ENCODE peak calls at places on chromosome 14, in five cellular contexts. P, I, U, F and J are unnamed samples.

GRCh38 chr14:33617154-33617553 is 333.7 kb downstream of the EGLN3 start:
- DNase-seq in P (peak; percentile 28), I (no peak), U (no peak), F (no peak), J (no peak)

GRCh38 chr14:47277703-47278102 is 397.7 kb downstream of the MDGA2 start:
- DNase-seq in P (no peak), I (no peak), U (no peak), F (no peak), J (no peak)

GRCh38 chr14:45177081-45177480 is 41.4 kb downstream of the FANCM start:
- DNase-seq in P (peak; percentile 86), I (no peak), U (no peak), F (no peak), J (no peak)

GRCh38 chr14:100910888-100911664 is 7.6 kb upstream of the RTL1 start:
- DNase-seq in P (no peak), I (no peak), U (no peak), F (no peak), J (no peak)

GRCh38 chr14:92607702-92608429 is 94.3 kb downstream of the RIN3 start:
- DNase-seq in P (peak; percentile 89), I (no peak), U (no peak), F (no peak), J (no peak)

GRCh38 chr14:22471545-22472121 is 117.4 kb downstream of the DAD1 start:
- DNase-seq in P (peak; percentile 32), I (no peak), U (no peak), F (peak; percentile 14), J (peak; percentile 79)

GRCh38 chr14:105858676-105859025 is 332.3 kb downstream of the TMEM121 start:
- DNase-seq in P (no peak), I (no peak), U (no peak), F (no peak), J (no peak)

GRCh38 chr14:84520711-84521338 is 1009.1 kb upstream of the FLRT2 start:
- DNase-seq in P (peak; percentile 5), I (no peak), U (no peak), F (no peak), J (no peak)

GRCh38 chr14:29629839-29630238 is 297.8 kb downstream of the PRKD1 start:
- DNase-seq in P (no peak), I (no peak), U (no peak), F (no peak), J (no peak)

GRCh38 chr14:99968156-99968920 is 96.9 kb upstream of the EVL start:
- DNase-seq in P (peak; percentile 92), I (no peak), U (no peak), F (no peak), J (no peak)

GRCh38 chr14:95514131-95515079 is 2.0 kb downstream of the SYNE3 start:
- DNase-seq in P (no peak), I (no peak), U (no peak), F (no peak), J (peak; percentile 57)

GRCh38 chr14:94770251-94770749 is 387 bp upstream of the GSC start:
- DNase-seq in P (peak; percentile 20), I (no peak), U (no peak), F (no peak), J (no peak)

GRCh38 chr14:32560213-32560857 is 231.2 kb downstream of the AKAP6 start:
- DNase-seq in P (peak; percentile 82), I (no peak), U (no peak), F (peak; percentile 60), J (peak; percentile 63)

GRCh38 chr14:91113829-91114078 is at the start of gene DGLUCY:
- DNase-seq in P (peak; percentile 75), I (no peak), U (peak; percentile 91), F (peak; percentile 71), J (peak; percentile 76)

GRCh38 chr14:79916281-79916680 is 295.0 kb downstream of the DIO2 start:
- DNase-seq in P (no peak), I (no peak), U (no peak), F (no peak), J (no peak)

GRCh38 chr14:63555572-63555971 is 12.4 kb upstream of the PPP2R5E start:
- DNase-seq in P (no peak), I (no peak), U (no peak), F (no peak), J (no peak)

GRCh38 chr14:53306926-53307325 is 153.8 kb upstream of the DDHD1 start:
- DNase-seq in P (peak; percentile 71), I (no peak), U (no peak), F (no peak), J (peak; percentile 9)
- H3K4me3 ChIP-seq in P (no peak overlapping the region), I (no peak overlapping the region), U (peak overlapping the region; percentile 57), F (no peak overlapping the region), J (no peak overlapping the region)

DNA sequence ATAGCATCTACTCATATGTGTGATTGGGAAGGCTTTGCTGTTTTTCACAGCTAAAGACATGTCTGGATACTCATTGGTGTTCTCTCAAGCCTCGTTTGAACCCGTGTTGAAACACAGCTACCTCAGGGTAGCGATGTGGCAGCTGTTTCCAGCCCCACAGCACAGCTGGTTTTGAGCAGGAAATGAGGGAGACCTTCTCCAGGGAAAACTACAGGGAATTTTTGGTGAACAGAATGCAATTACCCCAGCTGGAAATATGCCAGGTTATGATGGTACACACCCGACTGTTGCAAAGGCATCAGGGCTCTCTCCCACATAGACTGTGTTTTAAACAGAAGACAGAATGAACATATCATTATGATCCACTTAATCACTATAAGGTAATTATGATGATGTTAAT is 828.9 kb downstream of the VRK1 start:
- DNase-seq in P (no peak), I (no peak), U (no peak), F (no peak), J (no peak)
- TF ChIP-seq CTCF in P (no peak), I (no peak), U (no peak), F (no peak), J (no peak)

GRCh38 chr14:60332869-60333268 is 83.8 kb downstream of the PPM1A start:
- DNase-seq in P (no peak), I (no peak), U (no peak), F (no peak), J (no peak)

GRCh38 chr14:60332046-60332399 is 83.0 kb downstream of the PPM1A start:
- DNase-seq in P (no peak), I (no peak), U (no peak), F (no peak), J (no peak)

GRCh38 chr14:60328588-60328987 is 79.6 kb downstream of the PPM1A start:
- DNase-seq in P (no peak), I (no peak), U (no peak), F (no peak), J (no peak)

GRCh38 chr14:60327447-60328331 is 78.7 kb downstream of the PPM1A start:
- DNase-seq in P (peak; percentile 20), I (no peak), U (peak; percentile 29), F (peak; percentile 7), J (peak; percentile 75)

DNA sequence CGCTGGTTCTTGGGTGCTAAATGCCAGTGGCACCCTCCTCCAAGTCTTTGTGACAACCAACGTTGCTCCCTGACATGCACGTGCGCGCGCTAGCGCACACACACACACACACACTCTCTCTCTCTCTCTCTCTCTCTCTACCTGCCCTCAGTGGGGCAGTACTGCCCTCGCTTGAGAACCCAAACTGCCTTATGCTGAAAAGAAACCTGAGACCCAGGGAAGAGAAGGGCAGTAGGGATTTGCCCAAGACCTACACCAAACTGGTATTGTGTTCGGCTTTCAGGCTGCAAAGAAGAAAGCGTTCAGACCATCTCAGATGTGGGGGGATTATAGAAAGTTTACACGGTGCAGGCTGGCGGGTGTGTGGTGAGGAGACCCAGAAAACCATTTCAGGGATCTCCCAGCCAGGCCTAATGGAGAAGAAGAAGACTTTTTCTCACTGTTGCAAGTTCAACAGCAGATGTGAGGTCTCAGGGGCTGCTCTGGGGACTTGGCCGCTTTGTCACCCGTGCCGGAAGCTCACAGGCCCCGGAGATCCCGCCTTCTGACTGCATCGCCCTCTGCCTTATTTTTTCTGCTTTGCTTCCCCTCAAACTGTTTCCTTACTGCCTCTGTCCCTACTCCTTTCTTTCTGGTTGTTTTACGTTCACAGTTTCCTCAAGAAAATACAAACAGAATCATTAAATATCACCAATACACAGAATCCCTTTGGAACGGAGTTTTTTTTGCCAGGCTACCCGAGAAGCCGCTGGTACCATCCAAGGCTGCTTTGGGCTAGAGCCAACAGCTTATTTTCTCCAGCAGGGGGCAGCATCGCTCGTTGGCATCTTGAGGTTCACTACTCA is 82.4 kb downstream of the PPM1A start:
- DNase-seq in P (peak; percentile 37), I (no peak), U (peak; percentile 50), F (peak; percentile 26), J (peak; percentile 81)
- TF ChIP-seq POLR2A in P (no peak), I (no peak), U (no peak), F (no peak), J (peak; percentile 76)

GRCh38 chr14:60508707-60509437 is at the start of gene SIX6:
- DNase-seq in P (peak; percentile 24), I (no peak), U (no peak), F (no peak), J (no peak)

GRCh38 chr14:60509438-60510253 is 700 bp downstream of the SIX6 start:
- DNase-seq in P (no peak), I (no peak), U (no peak), F (no peak), J (no peak)

GRCh38 chr14:60506985-60507829 is 1.7 kb upstream of the SIX6 start:
- DNase-seq in P (no peak), I (no peak), U (no peak), F (no peak), J (no peak)

GRCh38 chr14:60506462-60506984 is 2.4 kb upstream of the SIX6 start:
- DNase-seq in P (no peak), I (no peak), U (no peak), F (no peak), J (no peak)

DNA sequence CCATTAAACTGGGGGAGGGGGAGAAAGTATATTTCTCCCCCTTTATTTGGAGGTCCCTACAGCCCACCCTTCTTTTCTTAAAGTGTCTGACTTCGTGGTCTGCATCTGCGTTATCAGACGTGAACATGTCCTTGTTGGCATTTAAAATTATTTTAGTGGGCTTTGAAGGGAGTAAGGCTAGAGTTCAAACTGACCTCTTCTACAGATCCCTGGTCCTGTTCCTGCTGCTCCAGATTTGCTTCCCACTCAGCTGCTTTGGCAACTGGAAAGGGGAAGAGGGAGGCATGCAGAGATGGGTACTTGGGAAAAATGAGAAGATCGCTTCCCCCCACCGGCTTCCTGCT is 611 bp upstream of the SIX6 start:
- DNase-seq in P (no peak), I (no peak), U (no peak), F (no peak), J (no peak)
- H3K4me3 ChIP-seq in P (no peak overlapping the region), I (no peak overlapping the region), U (no peak overlapping the region), F (no peak overlapping the region), J (no peak overlapping the region)

GRCh38 chr14:24115451-24116110 is 832 bp upstream of the NRL start:
- DNase-seq in P (no peak), I (no peak), U (no peak), F (no peak), J (no peak)

GRCh38 chr14:24116111-24116809 is 1.5 kb upstream of the NRL start:
- DNase-seq in P (no peak), I (no peak), U (no peak), F (no peak), J (no peak)

GRCh38 chr14:24113801-24114535 is 609 bp upstream of the DCAF11 start:
- DNase-seq in P (peak; percentile 87), I (peak; percentile 58), U (peak; percentile 92), F (peak; percentile 75), J (peak; percentile 91)

GRCh38 chr14:24113379-24113800 is 1.2 kb upstream of the DCAF11 start:
- DNase-seq in P (no peak), I (no peak), U (no peak), F (no peak), J (no peak)

GRCh38 chr14:24114536-24115450 is at the start of the genes DCAF11 and NRL:
- DNase-seq in P (peak; percentile 100), I (peak; percentile 95), U (peak; percentile 99), F (peak; percentile 99), J (peak; percentile 99)
- TF ChIP-seq CTCF in P (no peak), I (no peak), U (no peak), F (no peak), J (no peak)